ENCODE peak calls at places on chromosomes 13 and 19, in four cellular contexts. G is activated T-cell treated with anti-CD3 and anti-CD28 coated beads for 48 hours; V is stimulated activated CD4-positive, alpha-beta T cell treated with anti-CD3 and anti-CD28 coated beads, Interleukin-15, amount 100 ng/mL, for 1 hour; I is HuH-7.5. Z is an unnamed sample.

GRCh38 chr13:21573920-21574712 is 29.9 kb downstream of the MICU2 start:
- DNase-seq in V (no peak), G (no peak), I (no peak), Z (no peak)

GRCh38 chr19:52094526-52094925 is 1.0 kb downstream of the ZNF841 start:
- DNase-seq in G (no peak), I (no peak), V (no peak), Z (no peak)

GRCh38 chr19:39157275-39157996 is 31.9 kb downstream of the PAK4 start:
- DNase-seq in V (no peak), I (no peak), G (no peak), Z (no peak)

GRCh38 chr13:34230271-34230670 is 412.3 kb downstream of the RFC3 start:
- DNase-seq in V (no peak), I (no peak), G (no peak), Z (no peak)

GRCh38 chr19:38977445-38978314 is 2.1 kb upstream of the FBXO17 start:
- DNase-seq in I (no peak), G (peak), V (no peak), Z (no peak)

GRCh38 chr13:111420113-111420876 is 99.9 kb downstream of the TEX29 start:
- DNase-seq in G (no peak), I (no peak), V (no peak), Z (no peak)

GRCh38 chr19:28472843-28473242 is 740.1 kb downstream of the UQCRFS1 start:
- DNase-seq in V (no peak), G (no peak), I (no peak), Z (no peak)

GRCh38 chr13:50692396-50692915 is 151.0 kb downstream of the DLEU7 start:
- DNase-seq in I (no peak), G (no peak), V (no peak), Z (no peak)

GRCh38 chr19:50203281-50204080 is at the start of gene MYH14:
- DNase-seq in I (peak), V (no peak), G (peak), Z (no peak)

GRCh38 chr13:95099541-95099940 is 201.7 kb downstream of the ABCC4 start:
- DNase-seq in G (no peak), V (no peak), I (no peak), Z (no peak)

GRCh38 chr19:58581227-58582141 is 8.3 kb upstream of the MZF1 start:
- DNase-seq in G (peak), I (no peak), V (peak), Z (no peak)

GRCh38 chr19:56091751-56092546 is 29.1 kb downstream of the ZNF787 start:
- DNase-seq in V (no peak), G (no peak), I (no peak), Z (no peak)

GRCh38 chr19:41872775-41873647 is 4.1 kb upstream of the CD79A start:
- DNase-seq in G (peak), V (peak), I (peak), Z (no peak)

GRCh38 chr19:23784274-23784673 is 25.6 kb upstream of the ZNF681 start:
- DNase-seq in G (no peak), V (no peak), I (no peak), Z (no peak)

GRCh38 chr13:81171065-81171647 is 830.2 kb upstream of the SPRY2 start:
- DNase-seq in I (no peak), V (no peak), G (no peak), Z (no peak)

GRCh38 chr19:3712663-3713531 is 4.7 kb downstream of the TJP3 start:
- DNase-seq in G (no peak), I (no peak), V (no peak), Z (no peak)

GRCh38 chr13:106567421-106568224 is at the start of gene ARGLU1:
- DNase-seq in I (peak), V (peak), G (peak), Z (peak)

GRCh38 chr13:113991676-113992179 is 17.9 kb upstream of the C13orf46 start:
- DNase-seq in I (no peak), V (no peak), G (no peak), Z (no peak)

GRCh38 chr13:52371736-52372247 is 34.2 kb downstream of the THSD1 start:
- DNase-seq in G (no peak), I (no peak), V (no peak), Z (no peak)

GRCh38 chr13:21548577-21548976 is 55.4 kb downstream of the MICU2 start:
- DNase-seq in V (no peak), G (no peak), I (no peak), Z (no peak)

GRCh38 chr19:48780684-48781391 is 25.5 kb downstream of the FGF21 start:
- DNase-seq in V (no peak), G (no peak), I (no peak), Z (no peak)

GRCh38 chr13:42330991-42331390 is 59.0 kb downstream of the AKAP11 start:
- DNase-seq in I (no peak), V (no peak), G (no peak), Z (no peak)

GRCh38 chr19:372306-372890 is 27.8 kb upstream of the MIER2 start:
- DNase-seq in I (no peak), G (no peak), V (no peak), Z (no peak)

GRCh38 chr19:18284710-18285430 is 3.4 kb upstream of the JUND start:
- DNase-seq in I (no peak), G (peak), V (no peak), Z (no peak)